ENCODE peak calls at places on chromosomes 5 and 9, in ten cellular contexts. R, E, I, D, G, O, P, U, B and Z are unnamed samples. For H3K4me1 and H3K27me3, the result is how much of the 10 kb centered on the place peaks cover.

GRCh38 chr9:101737705-101738565 is 512 bp downstream of the GRIN3A start:
- DNase-seq in U (no peak), R (no peak), B (peak), O (peak), P (no peak), I (no peak), E (no peak), G (no peak), D (peak), Z (peak)

GRCh38 chr9:72856985-72857631 is 95.7 kb downstream of the ALDH1A1 start:
- DNase-seq in B (no peak), E (no peak), O (peak), D (no peak), P (peak), U (peak), I (no peak), G (peak), R (no peak), Z (no peak)

GRCh38 chr9:107214915-107215314 is 68.2 kb upstream of the RAD23B start:
- DNase-seq in P (peak), E (no peak), I (no peak), R (no peak), B (no peak), D (no peak), O (no peak), G (no peak), U (peak), Z (no peak)

GRCh38 chr5:103291606-103292005 is 33.0 kb downstream of the MACIR start:
- DNase-seq in E (no peak), R (no peak), O (no peak), I (no peak), U (no peak), B (no peak), P (no peak), D (no peak), G (no peak), Z (no peak)

GRCh38 chr5:173242079-173242478 is 7.1 kb upstream of the NKX2-5 start:
- DNase-seq in D (no peak), I (no peak), B (no peak), E (no peak), O (no peak), R (no peak), P (no peak), U (no peak), G (no peak), Z (no peak)

GRCh38 chr9:36401179-36401740 is 1.2 kb upstream of the RNF38 start:
- DNase-seq in D (no peak), P (no peak), G (peak), I (no peak), U (peak), O (no peak), E (no peak), R (no peak), B (no peak), Z (no peak)

GRCh38 chr9:38047301-38048251 is 21.5 kb downstream of the SHB start:
- DNase-seq in U (peak), B (peak), R (no peak), O (peak), G (peak), I (peak), E (no peak), D (peak), P (peak), Z (no peak)

GRCh38 chr5:171647043-171647899 is 138.3 kb upstream of the SMIM23 start:
- DNase-seq in D (no peak), O (no peak), U (peak), P (no peak), G (peak), R (no peak), E (no peak), I (no peak), B (no peak), Z (peak)

GRCh38 chr9:76688471-76689238 is 75.6 kb upstream of the PCA3 start:
- DNase-seq in O (no peak), R (no peak), G (no peak), E (no peak), B (no peak), I (no peak), U (no peak), P (no peak), D (no peak), Z (no peak)

GRCh38 chr5:17398439-17398838 is 99.6 kb upstream of the TAF11L2 start:
- DNase-seq in B (no peak), O (no peak), G (peak), P (no peak), R (no peak), U (peak), D (no peak), E (no peak), I (no peak), Z (no peak)

GRCh38 chr9:18499987-18500386 is 26.0 kb downstream of the ADAMTSL1 start:
- DNase-seq in G (no peak), I (no peak), U (peak), R (no peak), O (no peak), D (no peak), P (no peak), B (no peak), E (no peak), Z (no peak)

GRCh38 chr9:83383034-83383433 is 155.2 kb downstream of the FRMD3 start:
- DNase-seq in U (no peak), E (no peak), B (no peak), R (no peak), I (no peak), G (no peak), P (no peak), O (no peak), D (no peak), Z (no peak)

GRCh38 chr9:84862786-84863185 is 193.3 kb downstream of the NTRK2 start:
- DNase-seq in O (peak), D (no peak), E (no peak), G (no peak), P (peak), I (peak), B (no peak), U (no peak), R (no peak), Z (no peak)

GRCh38 chr5:160339406-160340140 is 27.2 kb upstream of the CCNJL start:
- DNase-seq in D (no peak), U (no peak), I (no peak), G (peak), B (no peak), E (no peak), R (no peak), P (no peak), O (no peak), Z (no peak)
- H3K4me1 ChIP-seq in D (under half), U (under half), I (under half), G (under half), B (under half), E (under half), R (under half), P (under half), O (under half), Z (under half)

DNA sequence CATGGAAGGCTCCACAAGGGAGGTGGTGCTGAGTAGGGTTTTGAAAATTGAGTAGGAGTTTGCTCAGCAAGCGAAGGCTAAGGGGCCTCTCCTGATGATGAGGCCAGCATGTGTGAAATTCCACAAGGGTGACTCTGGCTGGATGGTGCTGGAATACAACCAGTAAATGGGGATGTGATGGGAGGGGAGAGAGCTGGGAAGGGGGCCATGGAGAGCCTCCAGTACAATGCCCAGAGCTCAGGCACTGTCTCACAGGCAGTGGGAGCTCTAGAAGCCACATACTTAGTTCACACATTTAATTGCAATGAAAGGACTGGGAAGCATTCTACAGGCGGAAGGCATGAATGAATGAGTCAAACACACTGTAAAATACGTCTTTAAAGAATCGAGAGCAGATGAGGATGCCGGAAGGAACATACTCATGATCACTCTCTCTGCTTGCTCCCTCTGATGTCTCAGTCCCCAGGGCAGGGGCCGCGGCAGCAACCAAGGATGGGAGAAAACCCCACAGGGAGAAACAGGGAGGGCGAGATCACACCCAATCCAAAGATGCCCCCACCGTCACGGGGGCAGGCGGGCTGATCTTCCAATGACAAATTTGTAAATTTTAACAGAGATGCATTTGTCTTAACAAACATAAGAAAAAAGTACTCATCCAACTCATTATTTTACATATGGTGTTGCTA is 261.0 kb downstream of the NSG2 start:
- DNase-seq in O (no peak), P (no peak), U (no peak), E (no peak), B (no peak), G (no peak), D (no peak), R (no peak), I (no peak), Z (no peak)
- H3K27me3 ChIP-seq in O (under half), P (under half), U (half or more), E (under half), B (under half), G (under half), D (half or more), R (under half), I (under half), Z (under half)

GRCh38 chr5:134611515-134611914 is 21.1 kb downstream of the SAR1B start:
- DNase-seq in I (no peak), U (no peak), P (no peak), G (no peak), E (no peak), B (no peak), R (no peak), D (no peak), O (no peak), Z (no peak)

GRCh38 chr5:134608555-134608954 is 24.1 kb downstream of the SAR1B start:
- DNase-seq in O (no peak), R (no peak), G (no peak), I (no peak), P (no peak), E (no peak), D (no peak), U (no peak), B (no peak), Z (no peak)

GRCh38 chr5:134610715-134611114 is 21.9 kb downstream of the SAR1B start:
- DNase-seq in D (no peak), R (no peak), B (no peak), E (no peak), O (no peak), P (no peak), I (no peak), G (no peak), U (no peak), Z (no peak)

GRCh38 chr5:134606726-134607125 is 25.9 kb downstream of the SAR1B start:
- DNase-seq in U (no peak), D (no peak), O (no peak), B (no peak), E (no peak), R (no peak), G (no peak), P (no peak), I (no peak), Z (no peak)

GRCh38 chr5:134609232-134609851 is 23.3 kb downstream of the SAR1B start:
- DNase-seq in I (no peak), R (no peak), U (no peak), O (no peak), B (no peak), E (no peak), D (no peak), G (no peak), P (no peak), Z (no peak)
- H3K4me1 ChIP-seq in I (under half), R (under half), U (under half), O (under half), B (under half), E (under half), D (under half), G (under half), P (under half), Z (under half)

GRCh38 chr5:55232194-55232984 is 1.0 kb downstream of the CCNO start:
- DNase-seq in U (peak), E (no peak), D (no peak), G (peak), O (peak), I (no peak), R (no peak), B (no peak), P (peak), Z (peak)

GRCh38 chr5:55236800-55237199 is 3.4 kb upstream of the CCNO start:
- DNase-seq in B (no peak), D (no peak), I (peak), G (no peak), U (no peak), O (no peak), R (no peak), E (no peak), P (no peak), Z (no peak)

GRCh38 chr5:55231476-55232193 is 1.8 kb downstream of the CCNO start:
- DNase-seq in R (no peak), G (no peak), I (no peak), E (no peak), P (peak), O (peak), D (no peak), B (no peak), U (no peak), Z (peak)

GRCh38 chr5:55232985-55233928 is at the start of gene CCNO:
- DNase-seq in U (peak), P (peak), D (peak), I (peak), O (peak), R (peak), G (peak), E (no peak), B (peak), Z (peak)

DNA sequence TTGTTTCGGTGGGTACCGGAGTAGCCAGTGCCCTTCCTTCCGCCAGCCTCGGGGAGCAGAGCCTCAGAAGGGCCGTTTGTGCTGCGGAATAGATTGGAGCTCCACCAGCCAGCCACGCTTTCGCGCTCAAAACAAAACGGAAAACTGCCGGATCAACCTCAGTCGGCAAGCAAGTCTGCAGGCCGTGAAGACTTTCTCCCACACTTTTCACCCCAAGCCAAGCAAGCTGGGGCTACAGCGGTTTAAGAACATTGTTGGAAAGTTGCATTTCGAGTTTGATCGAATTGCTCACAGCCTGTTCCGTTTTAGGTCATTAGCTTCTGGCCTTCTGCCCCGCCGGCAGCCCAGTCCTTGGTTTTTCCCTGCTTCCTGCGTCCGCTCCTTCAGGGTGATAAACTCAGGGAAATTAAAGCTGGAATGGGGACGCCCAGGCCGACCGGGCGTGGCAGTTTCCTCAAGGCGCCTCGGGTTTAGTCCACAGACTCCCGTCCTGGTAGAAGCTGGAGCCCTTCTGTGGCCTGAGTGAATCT is 828 bp upstream of the CCNO start:
- DNase-seq in U (peak), I (no peak), R (no peak), B (no peak), D (no peak), O (peak), P (peak), E (no peak), G (no peak), Z (peak)
- H3K27me3 ChIP-seq in U (under half), I (under half), R (half or more), B (under half), D (half or more), O (under half), P (under half), E (half or more), G (under half), Z (half or more)

DNA sequence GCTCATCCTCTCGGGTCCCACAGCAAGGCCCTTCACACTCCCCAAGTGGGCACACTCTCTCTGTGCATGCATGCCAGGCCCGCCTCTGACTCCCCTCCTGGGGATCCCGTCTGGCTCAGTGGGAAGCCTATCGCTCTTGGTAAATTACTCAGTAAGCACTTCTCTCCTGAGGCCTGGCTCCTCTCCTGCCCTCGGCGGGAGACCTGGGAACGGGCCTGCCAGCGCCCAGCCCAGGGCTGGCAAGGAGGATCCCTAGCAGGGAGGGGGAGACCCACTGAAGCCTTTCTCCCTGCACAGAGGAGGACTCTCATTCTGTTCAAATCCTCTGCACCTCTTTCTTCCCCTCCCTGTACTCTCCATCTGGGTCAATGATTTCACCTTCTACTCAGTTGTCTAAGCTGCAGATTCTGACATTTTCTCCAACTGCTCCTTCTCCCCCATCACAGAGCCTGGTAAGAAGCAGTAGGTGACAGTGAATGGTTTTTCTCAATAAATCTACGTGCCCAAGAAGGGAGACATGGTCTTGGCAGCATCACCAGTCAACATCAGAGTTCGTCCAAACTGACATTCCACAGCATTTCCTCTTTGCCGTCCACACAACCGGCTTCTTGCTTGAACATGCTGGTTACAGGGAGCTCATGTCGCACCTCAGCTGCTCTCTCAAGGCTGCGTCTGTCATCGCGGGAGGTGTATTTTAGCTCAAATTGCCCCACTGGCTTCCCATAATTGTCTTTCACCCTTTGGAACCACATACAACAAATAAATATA is 81.9 kb downstream of the GPR21 start:
- DNase-seq in U (no peak), E (no peak), B (no peak), I (no peak), P (peak), G (no peak), R (no peak), O (no peak), D (no peak), Z (no peak)
- H3K4me1 ChIP-seq in U (under half), E (under half), B (under half), I (under half), P (under half), G (under half), R (under half), O (under half), D (under half), Z (under half)